ENCODE peak calls at places on chromosomes 4 and X, in five cellular contexts. Y is GM12878, E is upper lobe of left lung, O is HCT116, U is K562. I is an unnamed sample.

GRCh38 chr4:74692973-74693372 is 101.3 kb downstream of the BTC start:
- ATAC-seq in Y (no peak), E (no peak), O (no peak), U (no peak), I (peak)

GRCh38 chr4:13524504-13525243 is 19.6 kb downstream of the NKX3-2 start:
- ATAC-seq in Y (no peak), E (peak), O (no peak), U (no peak), I (no peak)

GRCh38 chr4:78099058-78099457 is 41.9 kb downstream of the FRAS1 start:
- ATAC-seq in Y (no peak), E (no peak), O (no peak), U (no peak), I (no peak)

GRCh38 chr4:66568431-66568830 is 898.1 kb upstream of the EPHA5 start:
- ATAC-seq in Y (no peak), E (no peak), O (no peak), U (no peak), I (no peak)

GRCh38 chr4:52915730-52916129 is 53.6 kb downstream of the RASL11B start:
- ATAC-seq in Y (no peak), E (no peak), O (no peak), U (no peak), I (no peak)

GRCh38 chrX:124497386-124497785 is 151.0 kb downstream of the SH2D1A start:
- ATAC-seq in Y (no peak), E (no peak), O (no peak), U (no peak), I (no peak)

GRCh38 chrX:2614911-2615310 is 76.2 kb upstream of the CD99 start:
- ATAC-seq in Y (peak), E (peak), O (peak), U (peak), I (peak)

GRCh38 chr4:118962540-118962939 is 73.9 kb downstream of the SYNPO2 start:
- ATAC-seq in Y (no peak), E (no peak), O (no peak), U (no peak), I (no peak)

GRCh38 chr4:38612996-38613395 is 51.0 kb upstream of the KLF3 start:
- ATAC-seq in Y (no peak), E (no peak), O (no peak), U (no peak), I (no peak)

GRCh38 chr4:168655182-168655581 is 158.3 kb downstream of the PALLD start:
- ATAC-seq in Y (peak), E (no peak), O (no peak), U (no peak), I (no peak)

GRCh38 chr4:55757356-55758024 is 62.1 kb upstream of the EXOC1L start:
- ATAC-seq in Y (no peak), E (no peak), O (no peak), U (peak), I (no peak)

GRCh38 chr4:147009875-147010274 is 64.2 kb upstream of the TTC29 start:
- ATAC-seq in Y (no peak), E (no peak), O (no peak), U (no peak), I (no peak)

GRCh38 chr4:37914539-37914938 is 23.7 kb downstream of the TBC1D1 start:
- ATAC-seq in Y (no peak), E (no peak), O (no peak), U (no peak), I (no peak)

GRCh38 chr4:83558059-83558648 is 22.2 kb downstream of the GPAT3 start:
- ATAC-seq in Y (no peak), E (no peak), O (peak), U (no peak), I (no peak)

GRCh38 chr4:40058854-40059253 is 2.2 kb downstream of the N4BP2 start:
- ATAC-seq in Y (no peak), E (no peak), O (no peak), U (peak), I (no peak)

GRCh38 chr4:40058121-40058520 is 1.5 kb downstream of the N4BP2 start:
- ATAC-seq in Y (no peak), E (no peak), O (no peak), U (no peak), I (no peak)

GRCh38 chr4:40055873-40056721 is 553 bp upstream of the N4BP2 start:
- ATAC-seq in Y (peak), E (peak), O (peak), U (peak), I (peak)

GRCh38 chr4:40056722-40057539 is at the start of gene N4BP2:
- ATAC-seq in Y (peak), E (peak), O (peak), U (peak), I (peak)

GRCh38 chr4:40057540-40058091 is 966 bp downstream of the N4BP2 start:
- ATAC-seq in Y (peak), E (peak), O (peak), U (peak), I (peak)
- TF ChIP-seq POLR2AphosphoS5 in Y (peak), E (peak), O (peak), U (peak), I (peak)

GRCh38 chr4:133424611-133425010 is 275.5 kb downstream of the PCDH10 start:
- ATAC-seq in Y (no peak), E (no peak), O (no peak), U (no peak), I (no peak)
- TF ChIP-seq POLR2A in Y (no peak), E (no peak), O (no peak), U (no peak), I (no peak)

DNA sequence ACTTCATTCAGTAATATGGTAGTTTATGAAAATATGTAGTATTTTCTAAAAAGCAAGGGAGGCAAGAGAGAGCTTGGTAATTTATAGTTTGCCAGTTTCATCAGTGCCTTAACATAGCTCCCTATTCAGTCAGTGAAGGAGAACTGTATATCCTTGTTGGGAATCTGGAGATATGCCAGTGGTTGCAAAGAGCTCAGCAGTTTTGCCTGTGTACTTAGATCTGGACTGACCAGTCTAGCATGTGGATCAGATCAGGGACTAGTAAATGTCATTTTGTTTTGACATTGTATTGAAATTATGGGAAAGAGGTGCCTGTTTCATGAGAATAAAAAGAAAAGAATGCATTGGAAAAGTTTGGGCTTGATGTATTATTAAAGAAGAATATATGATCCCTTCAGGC is 88.6 kb downstream of the ZIC3 start:
- ATAC-seq in Y (no peak), E (no peak), O (no peak), U (no peak), I (no peak)
- TF ChIP-seq POLR2AphosphoS5 in Y (no peak), E (no peak), O (no peak), U (no peak), I (no peak)

DNA sequence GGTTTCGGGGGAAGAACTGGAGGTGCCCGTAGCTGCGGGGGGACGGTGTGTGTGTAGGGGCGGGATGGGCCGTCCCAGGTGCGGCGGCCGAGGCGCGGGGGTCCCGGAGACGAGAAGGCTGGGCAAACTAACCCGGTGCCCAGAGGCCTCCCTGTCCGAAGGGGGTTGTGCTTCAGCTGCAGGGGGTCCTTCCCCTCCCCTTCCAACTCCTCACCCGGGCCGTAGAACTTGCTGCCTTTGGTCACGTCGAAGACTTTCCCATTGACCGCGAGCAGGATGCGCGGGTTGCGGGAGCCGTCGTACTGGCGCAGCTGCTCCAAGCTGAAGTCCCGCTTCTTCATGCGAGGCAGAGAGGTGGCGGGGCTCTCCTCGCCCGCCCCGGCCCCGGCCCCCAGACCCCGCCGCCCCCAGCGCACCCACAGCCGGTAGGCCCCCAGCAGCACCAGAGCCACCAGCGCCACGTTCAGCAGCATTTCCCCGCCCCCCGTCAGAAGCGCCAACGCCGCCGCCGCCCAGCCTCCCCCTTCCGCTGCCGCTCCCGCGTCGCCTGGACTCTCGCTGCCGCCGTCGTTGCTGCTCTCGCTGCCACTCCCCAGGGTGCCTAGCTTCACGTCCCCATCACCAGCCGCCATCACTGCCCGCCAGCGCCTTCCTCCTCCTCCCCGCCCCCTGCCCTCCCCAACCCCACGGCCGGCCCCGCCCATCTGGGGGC is at the start of gene PGRMC2:
- ATAC-seq in Y (peak), E (peak), O (peak), U (peak), I (peak)
- TF ChIP-seq POLR2A in Y (peak), E (no peak), O (peak), U (no peak), I (peak)

DNA sequence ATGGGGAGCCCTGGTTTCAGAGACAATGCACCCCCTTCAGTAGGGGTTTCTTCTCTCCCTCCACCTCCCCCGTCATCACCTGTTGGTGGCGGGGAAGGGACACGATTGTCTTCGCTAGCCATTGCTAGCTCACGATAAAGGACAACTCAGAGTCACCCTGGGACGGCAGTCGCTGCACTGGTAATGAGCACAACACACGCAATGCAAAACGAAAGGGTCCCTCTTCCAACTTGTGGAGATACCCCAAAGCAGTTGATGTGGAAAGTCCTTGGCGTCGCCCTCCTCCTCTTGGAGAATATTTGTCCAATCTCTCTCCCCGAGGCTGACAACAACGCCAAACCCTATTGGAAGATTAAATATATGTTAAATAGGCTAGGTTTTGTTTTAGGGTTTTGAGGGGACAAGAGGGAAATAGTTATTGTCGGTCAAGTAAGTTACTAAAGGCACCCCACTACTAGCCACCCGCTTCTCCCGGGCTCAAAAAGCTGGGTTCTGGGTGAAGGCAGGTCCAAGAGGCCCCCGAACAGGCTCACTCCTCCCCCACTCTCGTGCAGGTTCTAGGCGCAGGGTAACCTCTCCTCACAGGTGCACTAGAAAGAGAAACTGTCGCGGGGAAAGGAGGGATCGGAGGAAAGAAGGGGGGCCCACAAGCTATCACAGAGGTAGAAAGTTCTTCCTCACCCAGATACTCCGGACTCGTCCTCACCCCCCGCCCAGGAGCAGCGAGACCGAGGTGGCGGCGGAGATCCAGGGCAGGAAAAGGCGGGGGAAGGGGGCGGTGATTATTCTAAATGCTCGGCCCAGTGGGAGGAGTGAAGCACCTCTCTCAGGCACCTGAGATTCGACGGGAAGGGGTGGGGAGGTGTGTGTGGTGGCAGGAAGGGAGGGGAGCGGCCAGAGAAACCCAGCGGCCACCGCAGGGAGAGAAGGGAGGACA is at the start of gene LRBA:
- ATAC-seq in Y (peak), E (peak), O (peak), U (peak), I (peak)
- TF ChIP-seq POLR2AphosphoS5 in Y (no peak), E (peak), O (peak), U (peak), I (no peak)

DNA sequence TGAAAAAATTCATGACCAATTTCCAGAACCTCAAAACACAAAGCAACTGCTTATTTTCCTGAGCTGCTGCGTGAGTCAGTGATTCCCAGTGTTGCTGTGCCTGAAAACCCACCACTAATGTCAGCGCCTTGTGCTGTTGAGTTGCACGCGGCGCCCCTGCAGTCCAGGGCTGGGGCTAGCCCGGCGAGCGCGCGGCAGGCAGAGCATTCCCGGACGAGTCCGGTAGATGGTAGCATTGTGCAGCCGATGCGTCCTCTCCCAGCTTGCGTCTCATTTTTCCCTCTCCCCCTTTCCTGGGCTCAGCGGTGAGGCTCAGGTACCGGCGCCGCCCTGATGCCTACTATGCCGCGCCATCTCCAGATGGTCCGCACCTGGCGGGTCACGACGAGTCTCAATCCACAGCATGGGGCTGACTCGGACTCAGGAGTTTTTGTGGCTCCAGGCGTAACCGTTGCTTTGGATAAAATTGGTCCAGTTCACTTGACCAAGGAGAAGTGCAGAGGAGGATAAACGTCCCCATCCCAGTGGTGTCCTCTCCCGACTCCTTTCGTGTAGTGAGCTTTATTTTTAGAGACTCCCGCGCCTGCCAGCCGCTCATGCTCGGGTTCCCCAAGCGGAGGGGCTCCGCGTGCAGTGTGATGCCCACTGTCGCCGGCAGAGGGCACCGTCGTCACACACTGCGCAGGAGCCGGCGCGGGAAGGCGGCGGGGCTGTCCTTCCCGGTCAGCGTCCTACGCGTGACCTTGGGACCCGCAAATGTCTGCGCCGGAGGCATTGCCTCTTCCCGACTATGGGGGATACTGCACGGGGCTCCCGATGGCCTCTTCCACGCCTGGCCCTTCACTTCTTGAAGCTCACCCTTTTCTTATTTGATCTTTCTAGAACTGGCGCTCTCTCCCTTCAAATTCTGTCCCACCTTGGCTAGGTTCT is 53.6 kb upstream of the IGFBP7 start:
- ATAC-seq in Y (peak), E (peak), O (peak), U (peak), I (peak)
- TF ChIP-seq POLR2A in Y (no peak), E (no peak), O (no peak), U (no peak), I (no peak)

GRCh38 chr4:10115657-10116624 is 658 bp downstream of the WDR1 start:
- ATAC-seq in Y (peak), E (peak), O (peak), U (peak), I (peak)
- TF ChIP-seq POLR2AphosphoS5 in Y (peak), E (peak), O (peak), U (peak), I (peak)

DNA sequence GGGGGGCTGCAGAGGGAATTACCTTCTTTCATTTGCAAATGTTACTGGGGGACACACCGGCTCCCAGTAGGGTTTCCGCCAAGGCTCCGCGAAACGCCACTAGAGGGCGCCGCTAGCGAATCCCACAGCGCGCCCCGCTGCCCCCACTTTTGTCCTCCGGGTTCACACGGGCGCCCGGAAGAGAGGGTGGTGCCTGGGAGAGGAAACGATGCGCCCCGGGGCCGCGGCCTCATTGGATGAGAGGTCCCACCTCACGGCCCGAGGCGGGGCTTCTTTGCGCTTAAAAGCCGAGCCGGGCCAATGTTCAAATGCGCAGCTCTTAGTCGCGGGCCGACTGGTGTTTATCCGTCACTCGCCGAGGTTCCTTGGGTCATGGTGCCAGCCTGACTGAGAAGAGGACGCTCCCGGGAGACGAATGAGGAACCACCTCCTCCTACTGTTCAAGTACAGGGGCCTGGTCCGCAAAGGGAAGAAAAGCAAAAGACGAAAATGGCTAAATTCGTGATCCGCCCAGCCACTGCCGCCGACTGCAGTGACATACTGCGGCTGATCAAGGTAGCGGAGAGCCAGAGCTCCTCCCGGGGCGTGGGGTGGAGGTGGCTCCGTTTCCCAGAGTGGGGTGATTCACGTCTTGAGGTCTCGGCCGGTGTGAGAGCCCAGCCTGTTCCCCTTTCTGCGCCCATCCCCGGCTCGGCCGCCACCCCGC is at the start of gene SAT1:
- ATAC-seq in Y (peak), E (peak), O (peak), U (peak), I (peak)
- TF ChIP-seq POLR2A in Y (peak), E (peak), O (peak), U (peak), I (peak)